ENCODE peak calls at places on chromosomes 7 and 10, in four cellular contexts. N is PC-3, R is adipocyte, J is fibroblast of mammary gland. T is an unnamed sample.

GRCh38 chr7:15678646-15679045 is 7.8 kb downstream of the MEOX2 start:
- DNase-seq in N (no peak), R (no peak), J (no peak), T (no peak)

GRCh38 chr10:96588060-96588554 is 1.3 kb upstream of the TM9SF3 start:
- DNase-seq in N (no peak), R (no peak), J (no peak), T (no peak)

GRCh38 chr10:69451209-69451783 is at the start of gene TSPAN15:
- DNase-seq in N (peak; percentile 99), R (peak; percentile 81), J (peak; percentile 45), T (peak; percentile 56)

GRCh38 chr10:133163889-133164815 is 4.1 kb downstream of the KNDC1 start:
- DNase-seq in N (no peak), R (no peak), J (no peak), T (no peak)

GRCh38 chr7:105656922-105657521 is 75.7 kb upstream of the EFCAB10 start:
- DNase-seq in N (peak; percentile 70), R (peak; percentile 35), J (peak; percentile 43), T (no peak)

GRCh38 chr7:985915-986741 is 3.1 kb downstream of the CYP2W1 start:
- DNase-seq in N (peak; percentile 37), R (no peak), J (peak; percentile 38), T (peak; percentile 13)

GRCh38 chr7:2521952-2522591 is 2.5 kb downstream of the LFNG start:
- DNase-seq in N (peak; percentile 32), R (no peak), J (peak; percentile 39), T (no peak)

GRCh38 chr7:97179454-97180104 is 62.1 kb downstream of the SDHAF3 start:
- DNase-seq in N (peak; percentile 60), R (peak; percentile 83), J (peak; percentile 72), T (peak; percentile 64)

GRCh38 chr7:20450473-20450872 is 119.8 kb downstream of the ITGB8 start:
- DNase-seq in N (no peak), R (no peak), J (no peak), T (no peak)

GRCh38 chr7:15685358-15686181 is 913 bp downstream of the MEOX2 start:
- DNase-seq in N (no peak), R (peak; percentile 82), J (peak; percentile 83), T (peak; percentile 83)

GRCh38 chr10:74437822-74438221 is 286.8 kb downstream of the ADK start:
- DNase-seq in N (peak; percentile 77), R (peak; percentile 52), J (peak; percentile 61), T (peak; percentile 58)

GRCh38 chr10:74486659-74487058 is 335.6 kb downstream of the ADK start:
- DNase-seq in N (no peak), R (no peak), J (no peak), T (no peak)

GRCh38 chr10:119477444-119477843 is 65.1 kb downstream of the RGS10 start:
- DNase-seq in N (no peak), R (no peak), J (no peak), T (no peak)

GRCh38 chr7:45259966-45260646 is 102.5 kb downstream of the RAMP3 start:
- DNase-seq in N (peak; percentile 67), R (peak; percentile 64), J (peak; percentile 25), T (peak; percentile 15)

GRCh38 chr7:2281556-2281955 is 32.7 kb downstream of the SNX8 start:
- DNase-seq in N (no peak), R (no peak), J (peak; percentile 69), T (peak; percentile 62)

GRCh38 chr10:54940418-54940817 is 139.4 kb upstream of the PCDH15 start:
- DNase-seq in N (peak; percentile 17), R (no peak), J (no peak), T (no peak)

GRCh38 chr10:44339218-44339617 is 45.7 kb downstream of the CXCL12 start:
- DNase-seq in N (peak; percentile 27), R (peak; percentile 92), J (no peak), T (no peak)

GRCh38 chr10:32960022-32960421 is 2.0 kb upstream of the ITGB1 start:
- DNase-seq in N (peak; percentile 44), R (no peak), J (no peak), T (no peak)

GRCh38 chr10:114437456-114438292 is 33.4 kb upstream of the AFAP1L2 start:
- DNase-seq in N (peak; percentile 55), R (peak; percentile 38), J (peak; percentile 34), T (peak; percentile 21)

GRCh38 chr7:50068850-50069551 is 24.0 kb downstream of the ZPBP start:
- DNase-seq in N (peak; percentile 85), R (peak; percentile 42), J (peak; percentile 15), T (peak; percentile 51)

GRCh38 chr7:18866359-18867036 is 250.9 kb downstream of the TWIST1 start:
- DNase-seq in N (peak; percentile 93), R (peak; percentile 99), J (peak; percentile 100), T (peak; percentile 100)

GRCh38 chr7:2231992-2232765 is 566 bp downstream of the MAD1L1 start:
- DNase-seq in N (no peak), R (peak; percentile 53), J (no peak), T (peak; percentile 15)

GRCh38 chr7:43869898-43870240 is 552 bp upstream of the MRPS24 start:
- DNase-seq in N (peak; percentile 87), R (peak; percentile 95), J (peak; percentile 92), T (peak; percentile 96)

GRCh38 chr7:48280100-48280499 is 108.8 kb downstream of the ABCA13 start:
- DNase-seq in N (peak; percentile 78), R (peak; percentile 69), J (peak; percentile 82), T (peak; percentile 83)

GRCh38 chr7:30706865-30707264 is 24.6 kb upstream of the CRHR2 start:
- DNase-seq in N (no peak), R (no peak), J (no peak), T (no peak)

GRCh38 chr7:158534598-158534997 is 53.0 kb downstream of the PTPRN2 start:
- DNase-seq in N (no peak), R (no peak), J (no peak), T (no peak)

GRCh38 chr7:154795437-154795836 is 207.5 kb downstream of the PAXIP1 start:
- DNase-seq in N (no peak), R (no peak), J (no peak), T (no peak)

GRCh38 chr7:154791611-154792010 is 211.3 kb downstream of the PAXIP1 start:
- DNase-seq in N (no peak), R (no peak), J (no peak), T (no peak)

GRCh38 chr7:154795014-154795413 is 207.9 kb downstream of the PAXIP1 start:
- DNase-seq in N (no peak), R (no peak), J (no peak), T (no peak)

GRCh38 chr7:154792436-154793055 is 210.4 kb downstream of the PAXIP1 start:
- DNase-seq in N (no peak), R (no peak), J (no peak), T (no peak)

DNA sequence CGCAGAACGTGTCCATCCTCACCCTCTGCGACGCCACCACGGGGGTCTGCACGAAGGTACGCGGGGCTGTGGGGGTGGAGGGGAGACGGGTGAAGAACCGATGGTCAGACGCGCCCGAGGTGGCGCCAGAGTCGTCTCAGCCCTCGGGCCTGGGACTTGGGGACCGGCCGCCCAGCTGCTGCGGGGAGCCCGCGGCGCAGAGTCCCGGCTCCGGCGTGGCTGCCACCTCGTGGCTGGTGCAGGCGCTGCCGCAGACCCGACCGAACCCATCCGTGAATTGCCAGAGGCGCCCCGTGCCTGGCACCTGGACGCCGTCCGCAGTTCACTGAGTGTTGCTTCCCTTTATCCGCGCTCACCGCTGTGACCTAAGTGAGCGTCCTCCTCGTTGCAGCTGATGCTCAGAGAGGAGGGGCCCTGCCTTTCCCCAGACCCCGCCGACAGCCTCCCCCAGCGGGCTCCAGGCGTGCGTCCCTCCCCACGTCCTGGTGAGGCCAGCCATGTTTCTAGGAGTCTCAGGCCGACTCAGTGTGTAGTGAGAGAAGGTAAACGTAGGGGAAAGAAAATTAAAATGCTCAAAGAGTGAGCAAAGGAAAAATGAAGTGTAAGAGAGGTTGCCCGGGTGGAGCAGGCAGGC is 208.7 kb downstream of the PAXIP1 start:
- DNase-seq in N (peak; percentile 2), R (no peak), J (no peak), T (no peak)
- H3K4me3 ChIP-seq in N (no peak overlapping the region), R (no peak overlapping the region), J (no peak overlapping the region), T (no peak overlapping the region)

DNA sequence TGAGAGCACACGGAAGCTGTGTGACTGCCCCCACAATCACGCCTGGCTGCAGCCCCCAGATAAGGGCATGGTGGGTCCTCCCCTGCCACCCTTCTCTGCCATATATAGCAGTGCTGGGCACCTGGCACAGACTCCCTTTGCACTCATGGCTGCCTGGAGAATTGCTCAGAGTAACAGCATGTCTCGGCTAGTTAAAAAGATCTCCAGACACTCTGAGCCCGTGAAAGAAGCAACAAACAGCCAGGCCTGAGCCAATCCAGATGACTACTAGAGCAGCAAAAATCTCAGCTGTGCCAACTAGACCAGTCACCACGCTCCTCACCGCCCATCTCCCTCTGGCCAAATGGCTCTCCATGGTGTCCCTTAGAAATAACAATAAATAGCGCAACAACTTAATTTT is 71.3 kb downstream of the PARD3 start:
- DNase-seq in N (no peak), R (no peak), J (peak; percentile 52), T (peak; percentile 71)
- H3K4me3 ChIP-seq in N (no peak overlapping the region), R (no peak overlapping the region), J (no peak overlapping the region), T (no peak overlapping the region)

GRCh38 chr7:85220651-85221050 is 33.8 kb upstream of the SEMA3D start:
- DNase-seq in N (no peak), R (no peak), J (no peak), T (no peak)
- H3K4me3 ChIP-seq in N (no peak overlapping the region), R (no peak overlapping the region), J (no peak overlapping the region), T (no peak overlapping the region)

DNA sequence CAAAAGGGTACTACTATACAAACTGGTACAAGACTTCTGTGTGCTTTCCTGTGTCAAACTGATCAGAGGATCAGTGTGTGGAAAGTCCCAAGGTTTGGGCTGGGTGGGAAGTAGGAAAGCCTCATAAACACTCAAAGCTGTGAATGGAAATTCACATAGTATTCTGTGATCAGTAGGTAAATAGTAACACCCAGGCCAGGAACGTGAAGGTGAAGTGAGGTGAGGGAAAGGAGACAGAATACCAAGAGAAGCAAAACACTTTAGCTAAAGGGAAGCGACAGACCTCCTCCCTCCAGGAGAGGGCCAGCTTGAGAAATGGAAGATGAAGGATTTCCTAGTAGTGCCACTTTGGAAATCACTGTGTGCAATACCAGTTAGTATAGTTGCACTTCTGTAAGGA is 451.9 kb downstream of the KCNMA1 start:
- DNase-seq in N (no peak), R (no peak), J (no peak), T (no peak)
- H3K4me3 ChIP-seq in N (no peak overlapping the region), R (no peak overlapping the region), J (no peak overlapping the region), T (no peak overlapping the region)

DNA sequence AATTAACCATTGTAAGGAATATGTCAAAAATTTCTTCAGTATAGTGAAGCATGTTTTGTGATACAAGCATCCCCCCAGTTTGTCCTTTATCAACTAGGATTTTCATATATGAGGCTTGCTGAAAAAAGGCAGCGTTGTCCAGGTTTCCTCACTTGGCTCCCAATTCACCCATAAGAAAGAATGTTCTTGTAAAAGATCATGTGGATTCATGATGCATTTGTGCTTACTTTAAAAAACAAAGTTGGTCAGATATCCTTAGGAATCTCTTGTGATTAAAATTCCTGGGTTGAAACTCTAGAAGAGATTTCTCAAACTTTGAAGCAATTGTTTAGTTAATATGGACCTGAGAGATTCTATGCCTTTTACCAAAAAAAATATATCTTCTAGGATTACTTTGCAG is 181.8 kb downstream of the KIAA1217 start:
- DNase-seq in N (no peak), R (peak; percentile 69), J (no peak), T (no peak)
- H3K4me3 ChIP-seq in N (no peak overlapping the region), R (no peak overlapping the region), J (no peak overlapping the region), T (no peak overlapping the region)

GRCh38 chr7:150323682-150324365 is 479 bp upstream of the ACTR3C start:
- DNase-seq in N (peak; percentile 8), R (no peak), J (no peak), T (no peak)
- H3K4me3 ChIP-seq in N (peak overlapping the region; percentile 81), R (peak overlapping the region; percentile 64), J (no peak overlapping the region), T (no peak overlapping the region)

GRCh38 chr10:129628823-129629222 is 161.8 kb downstream of the MGMT start:
- DNase-seq in N (no peak), R (no peak), J (no peak), T (no peak)
- H3K4me3 ChIP-seq in N (no peak overlapping the region), R (no peak overlapping the region), J (no peak overlapping the region), T (no peak overlapping the region)

GRCh38 chr7:94182721-94183120 is 178.6 kb upstream of the BET1 start:
- DNase-seq in N (no peak), R (peak; percentile 49), J (no peak), T (peak; percentile 21)
- H3K4me3 ChIP-seq in N (peak overlapping the region; percentile 29), R (peak overlapping the region; percentile 39), J (no peak overlapping the region), T (no peak overlapping the region)